ENCODE peak calls at places on chromosomes 6 and 20, in ten cellular contexts. U is stromal cell of bone marrow; B is activated T-cell treated with anti-CD3 and anti-CD28 coated beads, Interleukin-2, amount 50 U/mL, for 72 hours; G is iris pigment epithelial cell; Q is astrocyte of the cerebellum; E is G401; K is HFFc6; S is DMS153; C is CD8-positive, alpha-beta T cell; T is glutamatergic neuron. R is an unnamed sample.
A peak's percentile ranks its signal among the peaks of the same experiment; 100 is the strongest.

GRCh38 chr20:11766961-11767360 is 150.7 kb upstream of the BTBD3 start:
- DNase-seq in C (no peak), U (no peak), E (peak; percentile 90), S (no peak), B (no peak), Q (peak; percentile 4), G (peak; percentile 58), K (no peak), T (no peak), R (no peak)

GRCh38 chr6:154548130-154548830 is 37.8 kb upstream of the CNKSR3 start:
- DNase-seq in C (no peak), Q (peak; percentile 23), B (no peak), S (no peak), K (no peak), T (no peak), U (peak; percentile 49), E (peak; percentile 5), G (peak; percentile 59), R (no peak)

GRCh38 chr6:88232753-88233152 is 66.6 kb upstream of the CNR1 start:
- DNase-seq in K (no peak), Q (no peak), G (no peak), S (no peak), C (no peak), T (no peak), U (no peak), B (no peak), E (no peak), R (no peak)

GRCh38 chr20:64256282-64256947 is 867 bp downstream of the PCMTD2 start:
- DNase-seq in T (no peak), G (no peak), B (no peak), K (no peak), Q (no peak), U (no peak), C (no peak), E (peak; percentile 34), S (no peak), R (no peak)

GRCh38 chr6:17506531-17506930 is 93.6 kb upstream of the FAM8A1 start:
- DNase-seq in B (no peak), E (no peak), Q (no peak), U (no peak), S (no peak), G (no peak), C (no peak), T (no peak), K (no peak), R (no peak)

GRCh38 chr6:118398066-118398465 is 150.0 kb upstream of the PLN start:
- DNase-seq in U (no peak), T (no peak), S (no peak), Q (no peak), G (no peak), K (no peak), E (no peak), C (no peak), B (no peak), R (no peak)

GRCh38 chr6:40631760-40632159 is 44.6 kb upstream of the LRFN2 start:
- DNase-seq in B (no peak), E (no peak), K (no peak), C (no peak), Q (no peak), U (no peak), G (no peak), T (no peak), S (peak; percentile 68), R (no peak)

GRCh38 chr6:28336284-28337024 is 506 bp upstream of the ZSCAN31 start:
- DNase-seq in Q (no peak), K (no peak), G (no peak), S (no peak), B (peak; percentile 27), E (no peak), T (no peak), C (no peak), U (no peak), R (no peak)

GRCh38 chr6:37353761-37354525 is at the start of gene RNF8:
- DNase-seq in K (peak; percentile 84), U (peak; percentile 68), C (peak; percentile 91), E (peak; percentile 87), Q (peak; percentile 70), T (peak; percentile 97), G (peak; percentile 88), B (peak; percentile 94), S (peak; percentile 41), R (peak; percentile 81)

GRCh38 chr6:92122746-92123145 is 1296.6 kb downstream of the EPHA7 start:
- DNase-seq in S (peak; percentile 60), G (no peak), E (peak; percentile 10), C (no peak), B (no peak), K (no peak), U (no peak), T (no peak), Q (no peak), R (no peak)

GRCh38 chr20:5216663-5217062 is 89.9 kb downstream of the CDS2 start:
- DNase-seq in B (no peak), E (no peak), S (no peak), K (no peak), T (no peak), G (no peak), C (no peak), U (no peak), Q (no peak), R (no peak)

GRCh38 chr20:8018928-8019177 is 708 bp downstream of the TMX4 start:
- DNase-seq in E (peak; percentile 78), Q (no peak), C (no peak), S (peak; percentile 30), U (no peak), K (no peak), T (no peak), B (no peak), G (peak; percentile 18), R (no peak)

GRCh38 chr20:37901667-37902503 is 1.0 kb upstream of the VSTM2L start:
- DNase-seq in E (peak; percentile 61), K (peak; percentile 30), U (peak; percentile 46), B (peak; percentile 28), S (peak; percentile 50), T (no peak), Q (peak; percentile 51), G (peak; percentile 87), C (no peak), R (no peak)

GRCh38 chr20:2652724-2653510 is 485 bp downstream of the NOP56 start:
- DNase-seq in Q (no peak), E (peak; percentile 23), B (no peak), U (no peak), S (no peak), C (no peak), K (no peak), G (peak; percentile 15), T (peak; percentile 79), R (no peak)